ENCODE peak calls at places on chromosomes 11 and 22, in nine cellular contexts. Y is activated CD4-positive, alpha-beta T cell treated with anti-CD3 and anti-CD28 coated beads, Interleukin-2, amount 50 U/mL, for 48 hours; M is GM10248; W is putamen; Q is GM19239; F is heart left ventricle; B is kidney tubule cell; Z is uterus; V is IMR-90. U is an unnamed sample.

GRCh38 chr22:49971232-49972162 is 10.9 kb downstream of the PIM3 start:
- DNase-seq in B (peak), Z (peak), M (peak), Y (peak), W (no peak), F (peak), V (no peak), Q (no peak), U (peak)

GRCh38 chr11:130003717-130004001 is 1.0 kb upstream of the PRDM10 start:
- DNase-seq in F (no peak), W (no peak), V (no peak), Y (no peak), B (no peak), M (no peak), Z (no peak), Q (no peak), U (no peak)

GRCh38 chr11:102410382-102410784 is 42.2 kb downstream of the TMEM123 start:
- DNase-seq in Q (no peak), V (peak), B (no peak), W (no peak), Y (no peak), M (no peak), Z (no peak), F (no peak), U (no peak)

GRCh38 chr11:30504468-30504867 is 81.7 kb downstream of the MPPED2 start:
- DNase-seq in M (no peak), Q (no peak), F (no peak), Z (no peak), W (no peak), B (peak), Y (no peak), V (no peak), U (no peak)

GRCh38 chr11:112525270-112525669 is 264.6 kb upstream of the PLET1 start:
- DNase-seq in Y (no peak), V (no peak), M (no peak), W (no peak), Z (no peak), F (no peak), Q (no peak), B (no peak), U (peak)

GRCh38 chr11:96008161-96008560 is 84.3 kb upstream of the MTMR2 start:
- DNase-seq in B (no peak), V (peak), Y (no peak), F (no peak), Z (no peak), Q (no peak), W (no peak), M (no peak), U (no peak)

GRCh38 chr11:13333456-13333957 is 55.9 kb downstream of the BMAL1 start:
- DNase-seq in V (no peak), B (peak), W (no peak), Y (no peak), F (no peak), M (no peak), Z (no peak), Q (no peak), U (no peak)

GRCh38 chr22:37559901-37560681 is at the start of gene CDC42EP1:
- DNase-seq in W (peak), M (no peak), Y (no peak), Q (no peak), B (peak), Z (no peak), V (peak), F (peak), U (peak)

GRCh38 chr22:46051646-46052045 is 74.7 kb upstream of the WNT7B start:
- DNase-seq in F (no peak), Y (no peak), M (no peak), V (no peak), Q (no peak), W (no peak), Z (peak), B (no peak), U (peak)

GRCh38 chr11:130442728-130443127 is 5.7 kb upstream of the ADAMTS15 start:
- DNase-seq in Q (no peak), Z (peak), Y (no peak), M (no peak), F (no peak), W (no peak), B (no peak), V (peak), U (no peak)

GRCh38 chr11:123211134-123211879 is 16.3 kb upstream of the CLMP start:
- DNase-seq in F (no peak), M (no peak), Z (no peak), Y (no peak), V (no peak), Q (no peak), W (no peak), B (no peak), U (no peak)